ENCODE peak calls at places on chromosomes 3 and 15, in six cellular contexts. L is adrenal gland; K is KG1; D is stimulated activated naive CD8-positive, alpha-beta T cell treated with anti-CD3 and anti-CD28 coated beads, Interleukin-15, Interleukin-2, amounts not matched to agents 100 U/mL and 50 U/mL, for 24 hours; A is CD4-positive, alpha-beta memory T cell; M is NCI-H2029 treated with DMSO at 0.1 percent for 48 hours. B is an unnamed sample.

GRCh38 chr3:37905987-37906674 is 44.5 kb downstream of the CTDSPL start:
- DNase-seq in L (peak), M (no peak), D (no peak), K (no peak), A (no peak), B (no peak)

GRCh38 chr3:193769437-193769836 is 176.4 kb downstream of the OPA1 start:
- DNase-seq in M (no peak), D (no peak), K (no peak), A (no peak), L (no peak), B (no peak)

GRCh38 chr3:49671291-49672288 is 2.6 kb upstream of the APEH start:
- DNase-seq in M (no peak), K (no peak), D (peak), A (peak), L (peak), B (peak)

GRCh38 chr15:99962006-99962561 is 228.8 kb upstream of the LYSMD4 start:
- DNase-seq in D (no peak), M (no peak), K (no peak), A (no peak), L (peak), B (no peak)

GRCh38 chr3:48680811-48681540 is 4.7 kb downstream of the NCKIPSD start:
- DNase-seq in A (no peak), D (no peak), K (no peak), M (no peak), L (no peak), B (no peak)

GRCh38 chr15:92952451-92952850 is 52.3 kb downstream of the CHD2 start:
- DNase-seq in M (no peak), D (no peak), K (no peak), L (no peak), A (no peak), B (no peak)

GRCh38 chr3:117281371-117281770 is 571.8 kb downstream of the TUSC7 start:
- DNase-seq in L (no peak), K (no peak), M (no peak), A (no peak), D (no peak), B (no peak)

GRCh38 chr15:77419050-77419835 is 661 bp downstream of the PEAK1 start:
- DNase-seq in M (no peak), D (peak), K (no peak), L (peak), A (peak), B (peak)

GRCh38 chr15:20348900-20349773 is 192.5 kb downstream of the GOLGA6L6 start:
- DNase-seq in D (no peak), L (peak), K (no peak), M (no peak), A (peak), B (peak)

GRCh38 chr3:130384547-130384946 is 39.1 kb downstream of the COL6A5 start:
- DNase-seq in M (no peak), A (no peak), L (no peak), D (no peak), K (no peak), B (no peak)

GRCh38 chr3:107117922-107118576 is 259.2 kb upstream of the CCDC54 start:
- DNase-seq in D (peak), A (no peak), K (peak), M (no peak), L (peak), B (peak)

GRCh38 chr15:99100245-99101173 is 4.4 kb upstream of the SYNM start:
- DNase-seq in D (peak), M (no peak), K (no peak), A (no peak), L (peak), B (peak)

GRCh38 chr15:89338036-89338435 is 3.4 kb upstream of the POLG start:
- DNase-seq in A (no peak), K (no peak), D (no peak), M (no peak), L (no peak), B (no peak)

GRCh38 chr3:76410762-76411281 is 625.5 kb upstream of the ZNF717 start:
- DNase-seq in A (no peak), K (no peak), D (no peak), M (no peak), L (no peak), B (no peak)

GRCh38 chr3:197516517-197516889 is 39.3 kb downstream of the BDH1 start:
- DNase-seq in L (no peak), A (peak), D (peak), M (no peak), K (no peak), B (no peak)

GRCh38 chr15:38647683-38648082 is 83.1 kb upstream of the RASGRP1 start:
- DNase-seq in D (no peak), L (no peak), M (no peak), A (no peak), K (no peak), B (no peak)

GRCh38 chr3:31180274-31180673 is 285.8 kb upstream of the GADL1 start:
- DNase-seq in A (no peak), L (no peak), M (no peak), K (no peak), D (no peak), B (no peak)

GRCh38 chr3:193590088-193590856 is 2.7 kb upstream of the OPA1 start:
- DNase-seq in D (no peak), M (no peak), K (no peak), L (no peak), A (no peak), B (no peak)

GRCh38 chr15:25052191-25052999 is 97.6 kb downstream of the SNRPN start:
- DNase-seq in D (no peak), M (no peak), A (no peak), K (no peak), L (peak), B (no peak)

GRCh38 chr3:74739242-74739641 is 124.8 kb upstream of the CNTN3 start:
- DNase-seq in K (no peak), L (no peak), D (no peak), A (no peak), M (no peak), B (no peak)

GRCh38 chr3:99394831-99395733 is 243.3 kb upstream of the COL8A1 start:
- DNase-seq in D (no peak), A (no peak), L (no peak), K (no peak), M (no peak), B (no peak)